ENCODE peak calls at places on chromosomes 12 and 14, in six cellular contexts. D, Q, A, U, N and R are unnamed samples. For H3K9me3, the result is how much of the 10 kb centered on the place peaks cover.

GRCh38 chr12:88844426-88844825 is 264.2 kb upstream of the KITLG start:
- DNase-seq in Q (no peak), D (no peak), N (no peak), U (no peak), A (peak), R (no peak)

GRCh38 chr14:65720743-65721142 is 308.2 kb downstream of the FUT8 start:
- DNase-seq in Q (no peak), N (no peak), A (no peak), U (no peak), D (no peak), R (no peak)

GRCh38 chr14:89927466-89927865 is 27.1 kb downstream of the EFCAB11 start:
- DNase-seq in D (no peak), U (no peak), N (no peak), Q (no peak), A (no peak), R (no peak)

GRCh38 chr12:102539651-102540553 is 59.5 kb upstream of the IGF1 start:
- DNase-seq in Q (peak), N (peak), A (no peak), U (no peak), D (peak), R (no peak)

GRCh38 chr12:104299842-104300481 is 3.6 kb upstream of the EID3 start:
- DNase-seq in Q (no peak), A (no peak), N (no peak), D (no peak), U (no peak), R (no peak)

GRCh38 chr12:51905507-51906438 is 1.5 kb upstream of the ACVRL1 start:
- DNase-seq in Q (peak), D (peak), A (peak), N (no peak), U (no peak), R (no peak)

GRCh38 chr12:51386361-51386760 is 4.8 kb downstream of the GALNT6 start:
- DNase-seq in D (no peak), Q (no peak), U (peak), N (no peak), A (no peak), R (no peak)

GRCh38 chr12:44036875-44037443 is 201.1 kb downstream of the TMEM117 start:
- DNase-seq in D (no peak), A (no peak), U (no peak), Q (no peak), N (no peak), R (no peak)

DNA sequence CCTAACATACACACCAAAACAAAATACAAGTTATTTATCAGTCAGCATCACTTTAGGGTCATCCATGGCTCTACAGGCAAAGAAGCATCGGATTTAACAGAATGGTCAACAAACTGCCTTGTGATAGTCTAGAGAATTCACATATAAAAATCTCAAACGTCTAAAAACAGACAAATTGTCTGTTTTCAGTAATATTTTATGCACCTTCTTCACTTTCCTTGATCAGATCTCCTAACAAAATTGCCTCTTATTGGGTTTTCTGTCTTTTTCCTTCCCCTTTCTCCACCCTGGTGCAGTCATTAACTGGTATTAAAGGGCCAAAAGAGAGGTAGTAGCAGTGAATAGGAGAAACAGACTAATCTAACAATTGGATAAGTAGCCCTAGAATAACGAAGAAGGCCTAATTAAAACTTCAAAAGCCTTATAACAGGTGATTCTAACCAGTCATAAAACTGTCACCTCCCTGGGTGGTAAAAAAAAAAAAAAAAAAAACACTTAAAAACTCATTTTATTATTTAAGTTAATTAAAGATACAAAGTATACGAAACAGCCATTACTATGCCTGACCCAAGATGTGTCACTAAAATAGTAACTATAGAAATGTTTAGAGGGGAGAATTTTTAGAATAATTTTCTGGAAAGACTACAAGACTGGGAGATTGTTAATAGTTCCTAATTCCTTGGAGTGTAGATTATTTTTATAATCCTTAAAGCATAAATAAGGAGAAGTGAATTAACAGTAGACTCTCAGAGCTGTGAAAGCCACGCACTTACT is 1.5 kb downstream of the KIF21A start:
- DNase-seq in Q (no peak), N (no peak), U (no peak), A (no peak), D (no peak), R (no peak)
- H3K4me3 ChIP-seq in Q (peak), N (peak), U (no peak), A (peak), D (peak), R (peak)

DNA sequence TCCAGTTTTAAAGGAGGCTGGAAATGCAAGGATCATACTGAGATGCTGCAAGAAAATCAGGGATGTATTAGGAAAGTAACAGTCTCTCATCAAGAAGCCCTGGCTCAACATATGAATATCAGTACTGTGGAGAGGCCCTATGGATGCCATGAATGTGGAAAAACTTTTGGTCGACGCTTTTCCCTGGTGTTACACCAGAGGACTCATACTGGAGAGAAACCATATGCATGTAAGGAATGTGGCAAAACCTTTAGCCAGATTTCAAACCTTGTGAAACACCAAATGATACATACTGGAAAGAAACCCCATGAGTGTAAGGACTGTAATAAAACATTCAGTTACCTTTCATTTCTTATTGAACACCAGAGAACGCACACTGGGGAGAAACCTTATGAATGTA is 24.5 kb downstream of the ZNF891 start:
- DNase-seq in D (peak), A (no peak), N (no peak), Q (peak), U (no peak), R (no peak)
- H3K9me3 ChIP-seq in D (half or more), A (half or more), N (half or more), Q (under half), U (half or more), R (under half)

GRCh38 chr14:101731187-101732080 is 30.1 kb upstream of the PPP2R5C start:
- DNase-seq in Q (peak), U (peak), D (peak), N (no peak), A (no peak), R (no peak)
- H3K4me3 ChIP-seq in Q (peak), U (no peak), D (no peak), N (no peak), A (no peak), R (no peak)

GRCh38 chr14:63470877-63471565 is 72.2 kb downstream of the PPP2R5E start:
- DNase-seq in N (no peak), Q (peak), A (no peak), U (no peak), D (peak), R (peak)
- H3K9me3 ChIP-seq in N (under half), Q (under half), A (under half), U (under half), D (under half), R (under half)

GRCh38 chr12:4246116-4246515 is 27.4 kb upstream of the CCND2 start:
- DNase-seq in N (no peak), U (no peak), A (no peak), Q (no peak), D (no peak), R (no peak)
- H3K4me3 ChIP-seq in N (no peak), U (no peak), A (no peak), Q (no peak), D (no peak), R (no peak)

GRCh38 chr12:87165733-87166375 is 863.3 kb downstream of the C12orf50 start:
- DNase-seq in A (no peak), Q (no peak), N (no peak), U (no peak), D (no peak), R (no peak)

GRCh38 chr12:87163122-87163521 is 866.1 kb downstream of the C12orf50 start:
- DNase-seq in Q (no peak), A (no peak), U (no peak), N (no peak), D (no peak), R (no peak)

GRCh38 chr12:87155616-87156015 is 873.6 kb downstream of the C12orf50 start:
- DNase-seq in Q (peak), U (no peak), N (no peak), A (no peak), D (peak), R (no peak)

GRCh38 chr12:87157791-87158190 is 871.4 kb downstream of the C12orf50 start:
- DNase-seq in D (peak), A (no peak), N (no peak), U (no peak), Q (peak), R (no peak)

GRCh38 chr12:87160848-87161601 is 868.2 kb downstream of the C12orf50 start:
- DNase-seq in D (no peak), A (no peak), U (no peak), N (no peak), Q (peak), R (no peak)
- H3K9me3 ChIP-seq in D (under half), A (under half), U (under half), N (under half), Q (under half), R (under half)

DNA sequence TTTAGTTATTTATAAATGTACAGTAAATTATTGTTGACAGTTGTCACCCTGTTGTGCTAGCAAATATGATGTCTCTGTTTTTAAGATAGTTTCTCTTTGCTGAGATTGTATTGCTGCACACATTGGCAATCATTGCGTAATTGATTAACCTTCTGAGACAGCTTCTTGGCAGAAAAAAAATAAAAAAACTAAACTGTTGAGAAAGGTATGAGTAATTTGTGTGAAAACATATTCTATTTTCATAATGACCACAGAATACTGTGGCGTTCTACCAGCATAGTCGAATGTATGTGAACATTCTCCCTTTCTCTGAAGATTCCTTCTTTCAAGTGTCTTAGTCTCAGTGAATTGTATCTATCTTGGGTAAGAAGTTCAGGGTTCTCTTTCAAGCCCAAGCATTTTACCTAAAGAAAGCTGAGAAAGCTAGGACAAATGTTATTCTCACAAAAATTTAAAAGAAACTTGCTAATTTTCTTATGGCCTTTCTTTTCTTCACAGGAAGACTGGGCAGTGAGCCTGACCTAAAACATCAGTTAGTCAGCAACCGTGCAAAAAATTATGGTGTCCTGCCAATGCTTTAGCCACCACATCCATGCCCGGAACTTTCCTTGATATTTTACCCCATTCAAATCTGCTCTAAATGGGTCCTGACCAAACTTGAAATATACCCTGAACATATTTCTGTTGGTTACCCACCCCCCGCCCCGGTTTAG is 69.0 kb upstream of the REP15 start:
- DNase-seq in A (no peak), Q (peak), D (peak), N (no peak), U (no peak), R (no peak)
- H3K4me3 ChIP-seq in A (no peak), Q (peak), D (peak), N (no peak), U (no peak), R (no peak)